ENCODE peak calls at places on chromosomes 7 and 10, in eight cellular contexts. One of them, this sample, is unnamed.

GRCh38 chr7:137772748-137773147 is 74.0 kb downstream of the DGKI start:
- DNase-seq in astrocyte: peak
- DNase-seq in substantia nigra: no peak
- DNase-seq in stimulated activated CD4-positive, alpha-beta T cell treated with anti-CD3 and anti-CD28 coated beads, TNF-alpha, amount 100 ng/mL, for 48 hours: no peak
- DNase-seq in activated T-helper 1 cell treated with anti-CD3 and anti-CD28 coated beads, Interleukin-2, amount 50 U/mL, for 16 hours: no peak
- DNase-seq in A172: peak
- DNase-seq in COR-L47: no peak
- DNase-seq in DMS 273 treated with DMSO at 0.1 percent for 48 hours: no peak
- DNase-seq in this sample: no peak

GRCh38 chr10:1425886-1426285 is 311.4 kb downstream of the ADARB2 start:
- DNase-seq in astrocyte: no peak
- DNase-seq in substantia nigra: no peak
- DNase-seq in stimulated activated CD4-positive, alpha-beta T cell treated with anti-CD3 and anti-CD28 coated beads, TNF-alpha, amount 100 ng/mL, for 48 hours: no peak
- DNase-seq in activated T-helper 1 cell treated with anti-CD3 and anti-CD28 coated beads, Interleukin-2, amount 50 U/mL, for 16 hours: no peak
- DNase-seq in A172: no peak
- DNase-seq in COR-L47: no peak
- DNase-seq in DMS 273 treated with DMSO at 0.1 percent for 48 hours: no peak
- DNase-seq in this sample: no peak

GRCh38 chr10:17217661-17218306 is 10.3 kb upstream of the VIM start:
- DNase-seq in astrocyte: peak
- DNase-seq in substantia nigra: no peak
- DNase-seq in stimulated activated CD4-positive, alpha-beta T cell treated with anti-CD3 and anti-CD28 coated beads, TNF-alpha, amount 100 ng/mL, for 48 hours: no peak
- DNase-seq in activated T-helper 1 cell treated with anti-CD3 and anti-CD28 coated beads, Interleukin-2, amount 50 U/mL, for 16 hours: no peak
- DNase-seq in A172: peak
- DNase-seq in COR-L47: no peak
- DNase-seq in DMS 273 treated with DMSO at 0.1 percent for 48 hours: no peak
- DNase-seq in this sample: no peak

GRCh38 chr10:127563718-127564553 is 14.8 kb downstream of the NPS start:
- DNase-seq in astrocyte: no peak
- DNase-seq in substantia nigra: peak
- DNase-seq in stimulated activated CD4-positive, alpha-beta T cell treated with anti-CD3 and anti-CD28 coated beads, TNF-alpha, amount 100 ng/mL, for 48 hours: peak
- DNase-seq in activated T-helper 1 cell treated with anti-CD3 and anti-CD28 coated beads, Interleukin-2, amount 50 U/mL, for 16 hours: no peak
- DNase-seq in A172: no peak
- DNase-seq in COR-L47: no peak
- DNase-seq in DMS 273 treated with DMSO at 0.1 percent for 48 hours: no peak
- DNase-seq in this sample: peak

GRCh38 chr7:158979635-158980351 is 123.4 kb downstream of the DYNC2I1 start:
- DNase-seq in astrocyte: no peak
- DNase-seq in substantia nigra: no peak
- DNase-seq in stimulated activated CD4-positive, alpha-beta T cell treated with anti-CD3 and anti-CD28 coated beads, TNF-alpha, amount 100 ng/mL, for 48 hours: no peak
- DNase-seq in activated T-helper 1 cell treated with anti-CD3 and anti-CD28 coated beads, Interleukin-2, amount 50 U/mL, for 16 hours: no peak
- DNase-seq in A172: no peak
- DNase-seq in COR-L47: no peak
- DNase-seq in DMS 273 treated with DMSO at 0.1 percent for 48 hours: no peak
- DNase-seq in this sample: no peak

GRCh38 chr7:12670071-12670729 is 17.2 kb upstream of the ARL4A start:
- DNase-seq in astrocyte: peak
- DNase-seq in substantia nigra: no peak
- DNase-seq in stimulated activated CD4-positive, alpha-beta T cell treated with anti-CD3 and anti-CD28 coated beads, TNF-alpha, amount 100 ng/mL, for 48 hours: no peak
- DNase-seq in activated T-helper 1 cell treated with anti-CD3 and anti-CD28 coated beads, Interleukin-2, amount 50 U/mL, for 16 hours: no peak
- DNase-seq in A172: no peak
- DNase-seq in COR-L47: no peak
- DNase-seq in DMS 273 treated with DMSO at 0.1 percent for 48 hours: no peak
- DNase-seq in this sample: no peak

GRCh38 chr10:66827353-66827752 is 98.5 kb upstream of the LRRTM3 start:
- DNase-seq in astrocyte: peak
- DNase-seq in substantia nigra: no peak
- DNase-seq in stimulated activated CD4-positive, alpha-beta T cell treated with anti-CD3 and anti-CD28 coated beads, TNF-alpha, amount 100 ng/mL, for 48 hours: no peak
- DNase-seq in activated T-helper 1 cell treated with anti-CD3 and anti-CD28 coated beads, Interleukin-2, amount 50 U/mL, for 16 hours: no peak
- DNase-seq in A172: peak
- DNase-seq in COR-L47: no peak
- DNase-seq in DMS 273 treated with DMSO at 0.1 percent for 48 hours: no peak
- DNase-seq in this sample: no peak

GRCh38 chr7:2128601-2129375 is 104.0 kb downstream of the MAD1L1 start:
- DNase-seq in astrocyte: no peak
- DNase-seq in substantia nigra: no peak
- DNase-seq in stimulated activated CD4-positive, alpha-beta T cell treated with anti-CD3 and anti-CD28 coated beads, TNF-alpha, amount 100 ng/mL, for 48 hours: no peak
- DNase-seq in activated T-helper 1 cell treated with anti-CD3 and anti-CD28 coated beads, Interleukin-2, amount 50 U/mL, for 16 hours: no peak
- DNase-seq in A172: no peak
- DNase-seq in COR-L47: no peak
- DNase-seq in DMS 273 treated with DMSO at 0.1 percent for 48 hours: no peak
- DNase-seq in this sample: no peak

GRCh38 chr10:122098924-122099323 is 110.0 kb downstream of the TACC2 start:
- DNase-seq in astrocyte: no peak
- DNase-seq in substantia nigra: no peak
- DNase-seq in stimulated activated CD4-positive, alpha-beta T cell treated with anti-CD3 and anti-CD28 coated beads, TNF-alpha, amount 100 ng/mL, for 48 hours: no peak
- DNase-seq in activated T-helper 1 cell treated with anti-CD3 and anti-CD28 coated beads, Interleukin-2, amount 50 U/mL, for 16 hours: no peak
- DNase-seq in A172: no peak
- DNase-seq in COR-L47: no peak
- DNase-seq in DMS 273 treated with DMSO at 0.1 percent for 48 hours: peak
- DNase-seq in this sample: no peak

GRCh38 chr7:31102973-31103850 is 51.1 kb downstream of the ADCYAP1R1 start:
- DNase-seq in astrocyte: no peak
- DNase-seq in substantia nigra: no peak
- DNase-seq in stimulated activated CD4-positive, alpha-beta T cell treated with anti-CD3 and anti-CD28 coated beads, TNF-alpha, amount 100 ng/mL, for 48 hours: no peak
- DNase-seq in activated T-helper 1 cell treated with anti-CD3 and anti-CD28 coated beads, Interleukin-2, amount 50 U/mL, for 16 hours: no peak
- DNase-seq in A172: no peak
- DNase-seq in COR-L47: no peak
- DNase-seq in DMS 273 treated with DMSO at 0.1 percent for 48 hours: no peak
- DNase-seq in this sample: no peak

GRCh38 chr10:6543431-6544005 is 36.6 kb downstream of the PRKCQ start:
- DNase-seq in astrocyte: no peak
- DNase-seq in substantia nigra: no peak
- DNase-seq in stimulated activated CD4-positive, alpha-beta T cell treated with anti-CD3 and anti-CD28 coated beads, TNF-alpha, amount 100 ng/mL, for 48 hours: peak
- DNase-seq in activated T-helper 1 cell treated with anti-CD3 and anti-CD28 coated beads, Interleukin-2, amount 50 U/mL, for 16 hours: no peak
- DNase-seq in A172: no peak
- DNase-seq in COR-L47: no peak
- DNase-seq in DMS 273 treated with DMSO at 0.1 percent for 48 hours: no peak
- DNase-seq in this sample: no peak

GRCh38 chr7:137715546-137715945 is 131.2 kb downstream of the DGKI start:
- DNase-seq in astrocyte: peak
- DNase-seq in substantia nigra: no peak
- DNase-seq in stimulated activated CD4-positive, alpha-beta T cell treated with anti-CD3 and anti-CD28 coated beads, TNF-alpha, amount 100 ng/mL, for 48 hours: no peak
- DNase-seq in activated T-helper 1 cell treated with anti-CD3 and anti-CD28 coated beads, Interleukin-2, amount 50 U/mL, for 16 hours: no peak
- DNase-seq in A172: no peak
- DNase-seq in COR-L47: no peak
- DNase-seq in DMS 273 treated with DMSO at 0.1 percent for 48 hours: no peak
- DNase-seq in this sample: no peak

GRCh38 chr10:124719213-124719851 is 24.8 kb downstream of the FAM53B start:
- DNase-seq in astrocyte: peak
- DNase-seq in substantia nigra: peak
- DNase-seq in stimulated activated CD4-positive, alpha-beta T cell treated with anti-CD3 and anti-CD28 coated beads, TNF-alpha, amount 100 ng/mL, for 48 hours: peak
- DNase-seq in activated T-helper 1 cell treated with anti-CD3 and anti-CD28 coated beads, Interleukin-2, amount 50 U/mL, for 16 hours: no peak
- DNase-seq in A172: peak
- DNase-seq in COR-L47: peak
- DNase-seq in DMS 273 treated with DMSO at 0.1 percent for 48 hours: no peak
- DNase-seq in this sample: no peak

GRCh38 chr7:21733837-21734236 is 191.0 kb downstream of the DNAH11 start:
- DNase-seq in astrocyte: no peak
- DNase-seq in substantia nigra: no peak
- DNase-seq in stimulated activated CD4-positive, alpha-beta T cell treated with anti-CD3 and anti-CD28 coated beads, TNF-alpha, amount 100 ng/mL, for 48 hours: no peak
- DNase-seq in activated T-helper 1 cell treated with anti-CD3 and anti-CD28 coated beads, Interleukin-2, amount 50 U/mL, for 16 hours: no peak
- DNase-seq in A172: no peak
- DNase-seq in COR-L47: no peak
- DNase-seq in DMS 273 treated with DMSO at 0.1 percent for 48 hours: no peak
- DNase-seq in this sample: no peak

GRCh38 chr10:110556993-110557601 is 10.4 kb upstream of the SMC3 start:
- DNase-seq in astrocyte: peak
- DNase-seq in substantia nigra: no peak
- DNase-seq in stimulated activated CD4-positive, alpha-beta T cell treated with anti-CD3 and anti-CD28 coated beads, TNF-alpha, amount 100 ng/mL, for 48 hours: peak
- DNase-seq in activated T-helper 1 cell treated with anti-CD3 and anti-CD28 coated beads, Interleukin-2, amount 50 U/mL, for 16 hours: peak
- DNase-seq in A172: no peak
- DNase-seq in COR-L47: no peak
- DNase-seq in DMS 273 treated with DMSO at 0.1 percent for 48 hours: peak
- DNase-seq in this sample: peak

GRCh38 chr10:12194752-12195271 is 879 bp downstream of the NUDT5 start:
- DNase-seq in astrocyte: peak
- DNase-seq in substantia nigra: no peak
- DNase-seq in stimulated activated CD4-positive, alpha-beta T cell treated with anti-CD3 and anti-CD28 coated beads, TNF-alpha, amount 100 ng/mL, for 48 hours: no peak
- DNase-seq in activated T-helper 1 cell treated with anti-CD3 and anti-CD28 coated beads, Interleukin-2, amount 50 U/mL, for 16 hours: no peak
- DNase-seq in A172: peak
- DNase-seq in COR-L47: no peak
- DNase-seq in DMS 273 treated with DMSO at 0.1 percent for 48 hours: no peak
- DNase-seq in this sample: no peak

GRCh38 chr7:22250390-22250789 is 106.6 kb downstream of the RAPGEF5 start:
- DNase-seq in astrocyte: no peak
- DNase-seq in substantia nigra: no peak
- DNase-seq in stimulated activated CD4-positive, alpha-beta T cell treated with anti-CD3 and anti-CD28 coated beads, TNF-alpha, amount 100 ng/mL, for 48 hours: no peak
- DNase-seq in activated T-helper 1 cell treated with anti-CD3 and anti-CD28 coated beads, Interleukin-2, amount 50 U/mL, for 16 hours: no peak
- DNase-seq in A172: no peak
- DNase-seq in COR-L47: no peak
- DNase-seq in DMS 273 treated with DMSO at 0.1 percent for 48 hours: no peak
- DNase-seq in this sample: no peak

GRCh38 chr10:104028146-104028545 is 57.5 kb downstream of the COL17A1 start:
- DNase-seq in astrocyte: no peak
- DNase-seq in substantia nigra: no peak
- DNase-seq in stimulated activated CD4-positive, alpha-beta T cell treated with anti-CD3 and anti-CD28 coated beads, TNF-alpha, amount 100 ng/mL, for 48 hours: peak
- DNase-seq in activated T-helper 1 cell treated with anti-CD3 and anti-CD28 coated beads, Interleukin-2, amount 50 U/mL, for 16 hours: no peak
- DNase-seq in A172: peak
- DNase-seq in COR-L47: no peak
- DNase-seq in DMS 273 treated with DMSO at 0.1 percent for 48 hours: peak
- DNase-seq in this sample: peak

GRCh38 chr7:34277801-34278195 is 372.5 kb downstream of the BMPER start:
- DNase-seq in astrocyte: peak
- DNase-seq in substantia nigra: no peak
- DNase-seq in stimulated activated CD4-positive, alpha-beta T cell treated with anti-CD3 and anti-CD28 coated beads, TNF-alpha, amount 100 ng/mL, for 48 hours: no peak
- DNase-seq in activated T-helper 1 cell treated with anti-CD3 and anti-CD28 coated beads, Interleukin-2, amount 50 U/mL, for 16 hours: no peak
- DNase-seq in A172: peak
- DNase-seq in COR-L47: no peak
- DNase-seq in DMS 273 treated with DMSO at 0.1 percent for 48 hours: no peak
- DNase-seq in this sample: no peak

GRCh38 chr7:86958380-86958779 is 101.1 kb downstream of the ELAPOR2 start:
- DNase-seq in astrocyte: no peak
- DNase-seq in substantia nigra: no peak
- DNase-seq in stimulated activated CD4-positive, alpha-beta T cell treated with anti-CD3 and anti-CD28 coated beads, TNF-alpha, amount 100 ng/mL, for 48 hours: no peak
- DNase-seq in activated T-helper 1 cell treated with anti-CD3 and anti-CD28 coated beads, Interleukin-2, amount 50 U/mL, for 16 hours: no peak
- DNase-seq in A172: no peak
- DNase-seq in COR-L47: no peak
- DNase-seq in DMS 273 treated with DMSO at 0.1 percent for 48 hours: no peak
- DNase-seq in this sample: no peak

GRCh38 chr10:36366843-36367242 is 724.7 kb upstream of the FZD8 start:
- DNase-seq in astrocyte: peak
- DNase-seq in substantia nigra: no peak
- DNase-seq in stimulated activated CD4-positive, alpha-beta T cell treated with anti-CD3 and anti-CD28 coated beads, TNF-alpha, amount 100 ng/mL, for 48 hours: no peak
- DNase-seq in activated T-helper 1 cell treated with anti-CD3 and anti-CD28 coated beads, Interleukin-2, amount 50 U/mL, for 16 hours: no peak
- DNase-seq in A172: peak
- DNase-seq in COR-L47: no peak
- DNase-seq in DMS 273 treated with DMSO at 0.1 percent for 48 hours: no peak
- DNase-seq in this sample: no peak

GRCh38 chr10:95889830-95890229 is 17.9 kb upstream of the CC2D2B start:
- DNase-seq in astrocyte: no peak
- DNase-seq in substantia nigra: no peak
- DNase-seq in stimulated activated CD4-positive, alpha-beta T cell treated with anti-CD3 and anti-CD28 coated beads, TNF-alpha, amount 100 ng/mL, for 48 hours: no peak
- DNase-seq in activated T-helper 1 cell treated with anti-CD3 and anti-CD28 coated beads, Interleukin-2, amount 50 U/mL, for 16 hours: no peak
- DNase-seq in A172: no peak
- DNase-seq in COR-L47: no peak
- DNase-seq in DMS 273 treated with DMSO at 0.1 percent for 48 hours: no peak
- DNase-seq in this sample: no peak

GRCh38 chr7:129952164-129952652 is 552 bp downstream of the UBE2H start:
- DNase-seq in astrocyte: no peak
- DNase-seq in substantia nigra: peak
- DNase-seq in stimulated activated CD4-positive, alpha-beta T cell treated with anti-CD3 and anti-CD28 coated beads, TNF-alpha, amount 100 ng/mL, for 48 hours: peak
- DNase-seq in activated T-helper 1 cell treated with anti-CD3 and anti-CD28 coated beads, Interleukin-2, amount 50 U/mL, for 16 hours: no peak
- DNase-seq in A172: peak
- DNase-seq in COR-L47: no peak
- DNase-seq in DMS 273 treated with DMSO at 0.1 percent for 48 hours: no peak
- DNase-seq in this sample: no peak

GRCh38 chr7:150450491-150450992 is at the start of gene GIMAP8:
- DNase-seq in astrocyte: no peak
- DNase-seq in substantia nigra: no peak
- DNase-seq in stimulated activated CD4-positive, alpha-beta T cell treated with anti-CD3 and anti-CD28 coated beads, TNF-alpha, amount 100 ng/mL, for 48 hours: peak
- DNase-seq in activated T-helper 1 cell treated with anti-CD3 and anti-CD28 coated beads, Interleukin-2, amount 50 U/mL, for 16 hours: peak
- DNase-seq in A172: no peak
- DNase-seq in COR-L47: no peak
- DNase-seq in DMS 273 treated with DMSO at 0.1 percent for 48 hours: no peak
- DNase-seq in this sample: no peak

GRCh38 chr7:33824911-33825459 is 80.4 kb upstream of the BMPER start:
- DNase-seq in astrocyte: no peak
- DNase-seq in substantia nigra: no peak
- DNase-seq in stimulated activated CD4-positive, alpha-beta T cell treated with anti-CD3 and anti-CD28 coated beads, TNF-alpha, amount 100 ng/mL, for 48 hours: no peak
- DNase-seq in activated T-helper 1 cell treated with anti-CD3 and anti-CD28 coated beads, Interleukin-2, amount 50 U/mL, for 16 hours: no peak
- DNase-seq in A172: no peak
- DNase-seq in COR-L47: no peak
- DNase-seq in DMS 273 treated with DMSO at 0.1 percent for 48 hours: no peak
- DNase-seq in this sample: no peak

GRCh38 chr10:42952358-42952757 is 124.5 kb upstream of the RET start:
- DNase-seq in astrocyte: no peak
- DNase-seq in substantia nigra: no peak
- DNase-seq in stimulated activated CD4-positive, alpha-beta T cell treated with anti-CD3 and anti-CD28 coated beads, TNF-alpha, amount 100 ng/mL, for 48 hours: no peak
- DNase-seq in activated T-helper 1 cell treated with anti-CD3 and anti-CD28 coated beads, Interleukin-2, amount 50 U/mL, for 16 hours: no peak
- DNase-seq in A172: no peak
- DNase-seq in COR-L47: no peak
- DNase-seq in DMS 273 treated with DMSO at 0.1 percent for 48 hours: no peak
- DNase-seq in this sample: peak

GRCh38 chr7:80918909-80919721 is at the start of gene SEMA3C:
- DNase-seq in astrocyte: peak
- DNase-seq in substantia nigra: peak
- DNase-seq in stimulated activated CD4-positive, alpha-beta T cell treated with anti-CD3 and anti-CD28 coated beads, TNF-alpha, amount 100 ng/mL, for 48 hours: no peak
- DNase-seq in activated T-helper 1 cell treated with anti-CD3 and anti-CD28 coated beads, Interleukin-2, amount 50 U/mL, for 16 hours: no peak
- DNase-seq in A172: peak
- DNase-seq in COR-L47: peak
- DNase-seq in DMS 273 treated with DMSO at 0.1 percent for 48 hours: peak
- DNase-seq in this sample: peak

GRCh38 chr7:36291387-36292316 is 98.0 kb upstream of the ANLN start:
- DNase-seq in astrocyte: peak
- DNase-seq in substantia nigra: peak
- DNase-seq in stimulated activated CD4-positive, alpha-beta T cell treated with anti-CD3 and anti-CD28 coated beads, TNF-alpha, amount 100 ng/mL, for 48 hours: peak
- DNase-seq in activated T-helper 1 cell treated with anti-CD3 and anti-CD28 coated beads, Interleukin-2, amount 50 U/mL, for 16 hours: peak
- DNase-seq in A172: peak
- DNase-seq in COR-L47: peak
- DNase-seq in DMS 273 treated with DMSO at 0.1 percent for 48 hours: peak
- DNase-seq in this sample: peak

GRCh38 chr7:51316262-51316665 is 345 bp downstream of the COBL start:
- DNase-seq in astrocyte: no peak
- DNase-seq in substantia nigra: peak
- DNase-seq in stimulated activated CD4-positive, alpha-beta T cell treated with anti-CD3 and anti-CD28 coated beads, TNF-alpha, amount 100 ng/mL, for 48 hours: no peak
- DNase-seq in activated T-helper 1 cell treated with anti-CD3 and anti-CD28 coated beads, Interleukin-2, amount 50 U/mL, for 16 hours: no peak
- DNase-seq in A172: no peak
- DNase-seq in COR-L47: peak
- DNase-seq in DMS 273 treated with DMSO at 0.1 percent for 48 hours: peak
- DNase-seq in this sample: peak

GRCh38 chr7:107687656-107688055 is 27.0 kb downstream of the SLC26A4 start:
- DNase-seq in astrocyte: peak
- DNase-seq in substantia nigra: no peak
- DNase-seq in stimulated activated CD4-positive, alpha-beta T cell treated with anti-CD3 and anti-CD28 coated beads, TNF-alpha, amount 100 ng/mL, for 48 hours: no peak
- DNase-seq in activated T-helper 1 cell treated with anti-CD3 and anti-CD28 coated beads, Interleukin-2, amount 50 U/mL, for 16 hours: no peak
- DNase-seq in A172: peak
- DNase-seq in COR-L47: no peak
- DNase-seq in DMS 273 treated with DMSO at 0.1 percent for 48 hours: no peak
- DNase-seq in this sample: no peak

GRCh38 chr10:17003151-17003550 is 126.5 kb downstream of the CUBN start:
- DNase-seq in astrocyte: peak
- DNase-seq in substantia nigra: no peak
- DNase-seq in stimulated activated CD4-positive, alpha-beta T cell treated with anti-CD3 and anti-CD28 coated beads, TNF-alpha, amount 100 ng/mL, for 48 hours: no peak
- DNase-seq in activated T-helper 1 cell treated with anti-CD3 and anti-CD28 coated beads, Interleukin-2, amount 50 U/mL, for 16 hours: peak
- DNase-seq in A172: peak
- DNase-seq in COR-L47: no peak
- DNase-seq in DMS 273 treated with DMSO at 0.1 percent for 48 hours: no peak
- DNase-seq in this sample: no peak

GRCh38 chr10:8055420-8056349 is 1.2 kb downstream of the GATA3 start:
- DNase-seq in astrocyte: no peak
- DNase-seq in substantia nigra: no peak
- DNase-seq in stimulated activated CD4-positive, alpha-beta T cell treated with anti-CD3 and anti-CD28 coated beads, TNF-alpha, amount 100 ng/mL, for 48 hours: no peak
- DNase-seq in activated T-helper 1 cell treated with anti-CD3 and anti-CD28 coated beads, Interleukin-2, amount 50 U/mL, for 16 hours: no peak
- DNase-seq in A172: no peak
- DNase-seq in COR-L47: no peak
- DNase-seq in DMS 273 treated with DMSO at 0.1 percent for 48 hours: no peak
- DNase-seq in this sample: no peak